ENCODE peak calls at places on chromosome 13, in seven cellular contexts. X is fibroblast of pulmonary artery, J is WTC11, C is right lobe of liver, Q is IMR-90, D is sigmoid colon, F is thoracic aorta. M is an unnamed sample.

GRCh38 chr13:73825143-73825542 is 309.1 kb downstream of the KLF12 start:
- DNase-seq in X (no peak), J (no peak), C (no peak), Q (no peak), D (no peak), F (no peak), M (no peak)

GRCh38 chr13:56166864-56167263 is 973.9 kb upstream of the PRR20A start:
- DNase-seq in X (no peak), J (peak), C (no peak), Q (no peak), D (no peak), F (no peak), M (no peak)

GRCh38 chr13:105327727-105328126 is 1207.7 kb downstream of the EFNB2 start:
- DNase-seq in X (no peak), J (no peak), C (no peak), Q (peak), D (no peak), F (no peak), M (no peak)

GRCh38 chr13:19961924-19962323 is 3.4 kb downstream of the ZMYM2 start:
- DNase-seq in X (no peak), J (no peak), C (no peak), Q (peak), D (no peak), F (no peak), M (no peak)

GRCh38 chr13:37540228-37540627 is 58.3 kb downstream of the POSTN start:
- DNase-seq in X (no peak), J (no peak), C (no peak), Q (peak), D (no peak), F (no peak), M (no peak)

GRCh38 chr13:44011036-44011435 is 131.3 kb downstream of the LACC1 start:
- DNase-seq in X (no peak), J (no peak), C (no peak), Q (no peak), D (no peak), F (no peak), M (no peak)

GRCh38 chr13:40206241-40207109 is 460.0 kb downstream of the FOXO1 start:
- DNase-seq in X (peak), J (no peak), C (no peak), Q (peak), D (no peak), F (no peak), M (no peak)

GRCh38 chr13:63088226-63088625 is 1672.6 kb upstream of the PCDH20 start:
- DNase-seq in X (peak), J (no peak), C (no peak), Q (peak), D (no peak), F (no peak), M (no peak)

GRCh38 chr13:51315658-51316057 is 23.8 kb upstream of the SERPINE3 start:
- DNase-seq in X (no peak), J (no peak), C (no peak), Q (no peak), D (no peak), F (no peak), M (no peak)

GRCh38 chr13:73740681-73741080 is 393.5 kb downstream of the KLF12 start:
- DNase-seq in X (peak), J (no peak), C (no peak), Q (peak), D (no peak), F (no peak), M (no peak)

GRCh38 chr13:110126391-110126961 is 180.5 kb downstream of the COL4A1 start:
- DNase-seq in X (peak), J (no peak), C (no peak), Q (peak), D (peak), F (no peak), M (no peak)

GRCh38 chr13:45742985-45743384 is 40.9 kb downstream of the CBY2 start:
- DNase-seq in X (no peak), J (no peak), C (no peak), Q (no peak), D (no peak), F (no peak), M (no peak)

GRCh38 chr13:49356224-49356623 is 87.6 kb downstream of the CAB39L start:
- DNase-seq in X (peak), J (no peak), C (no peak), Q (peak), D (no peak), F (no peak), M (no peak)

GRCh38 chr13:43285891-43286602 is 262.7 kb downstream of the DNAJC15 start:
- DNase-seq in X (no peak), J (no peak), C (no peak), Q (peak), D (no peak), F (no peak), M (no peak)

GRCh38 chr13:83536153-83536552 is 346.1 kb downstream of the SLITRK1 start:
- DNase-seq in X (no peak), J (no peak), C (no peak), Q (no peak), D (no peak), F (no peak), M (no peak)

GRCh38 chr13:114134111-114134943 is 1.9 kb upstream of the RASA3 start:
- DNase-seq in X (no peak), J (no peak), C (peak), Q (no peak), D (peak), F (no peak), M (no peak)

GRCh38 chr13:40394304-40394983 is 272.0 kb downstream of the FOXO1 start:
- DNase-seq in X (peak), J (no peak), C (no peak), Q (no peak), D (no peak), F (no peak), M (no peak)

GRCh38 chr13:89812856-89813255 is 1534.6 kb upstream of the MIR17HG start:
- DNase-seq in X (no peak), J (no peak), C (no peak), Q (no peak), D (no peak), F (no peak), M (no peak)

GRCh38 chr13:50291611-50292010 is 276.4 kb downstream of the KCNRG start:
- DNase-seq in X (peak), J (no peak), C (no peak), Q (no peak), D (no peak), F (no peak), M (no peak)

GRCh38 chr13:26051231-26052135 is at the start of gene SHISA2:
- DNase-seq in X (peak), J (peak), C (no peak), Q (peak), D (no peak), F (no peak), M (peak)

GRCh38 chr13:23271331-23271730 is 90.6 kb downstream of the SGCG start:
- DNase-seq in X (no peak), J (no peak), C (no peak), Q (no peak), D (no peak), F (no peak), M (no peak)

GRCh38 chr13:40440990-40441820 is 225.2 kb downstream of the FOXO1 start:
- DNase-seq in X (peak), J (no peak), C (peak), Q (no peak), D (peak), F (peak), M (no peak)

GRCh38 chr13:72246396-72246795 is 379.4 kb upstream of the DACH1 start:
- DNase-seq in X (no peak), J (no peak), C (no peak), Q (no peak), D (no peak), F (no peak), M (no peak)

GRCh38 chr13:75818181-75819110 is 182.3 kb downstream of the LMO7 start:
- DNase-seq in X (no peak), J (no peak), C (no peak), Q (no peak), D (no peak), F (no peak), M (no peak)

GRCh38 chr13:60707878-60708277 is 310.9 kb downstream of the TDRD3 start:
- DNase-seq in X (no peak), J (no peak), C (no peak), Q (no peak), D (no peak), F (no peak), M (no peak)

GRCh38 chr13:107553838-107554237 is 661.5 kb downstream of the LIG4 start:
- DNase-seq in X (no peak), J (no peak), C (no peak), Q (peak), D (no peak), F (no peak), M (no peak)

GRCh38 chr13:27988520-27988919 is at the start of gene URAD:
- DNase-seq in X (no peak), J (no peak), C (no peak), Q (no peak), D (no peak), F (no peak), M (no peak)

GRCh38 chr13:68608147-68608546 is 1378.0 kb upstream of the PCDH9 start:
- DNase-seq in X (no peak), J (no peak), C (no peak), Q (no peak), D (no peak), F (no peak), M (no peak)

GRCh38 chr13:106479849-106480400 is 55.5 kb downstream of the EFNB2 start:
- DNase-seq in X (no peak), J (no peak), C (no peak), Q (no peak), D (no peak), F (no peak), M (no peak)

GRCh38 chr13:50993908-50994307 is 84.3 kb downstream of the RNASEH2B start:
- DNase-seq in X (peak), J (no peak), C (no peak), Q (no peak), D (peak), F (no peak), M (no peak)

GRCh38 chr13:20160346-20161274 is at the start of gene GJA3:
- DNase-seq in X (peak), J (peak), C (no peak), Q (peak), D (no peak), F (no peak), M (peak)

DNA sequence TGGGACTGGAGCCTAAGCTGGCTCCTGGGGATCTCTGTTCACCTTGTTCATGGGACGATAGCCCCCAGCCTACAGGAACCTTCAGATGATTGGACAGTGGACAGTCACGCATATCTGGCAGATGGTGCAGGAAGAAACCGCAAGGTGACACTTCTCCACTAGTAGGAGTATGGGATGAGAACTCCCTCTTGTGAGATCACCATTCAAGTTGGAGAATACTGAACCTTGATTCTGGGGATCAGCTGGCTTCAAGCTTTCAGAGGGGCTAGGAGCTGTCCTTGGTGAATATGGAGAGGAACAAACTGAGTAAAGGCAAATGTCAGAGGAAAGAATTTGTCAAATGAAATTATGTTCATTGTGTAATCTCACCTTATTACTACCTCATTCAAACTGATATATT is 204.5 kb downstream of the PDS5B start:
- DNase-seq in X (no peak), J (no peak), C (no peak), Q (no peak), D (no peak), F (no peak), M (no peak)
- TF ChIP-seq CTCF in X (no peak), J (no peak), C (no peak), Q (peak), D (no peak), F (no peak), M (no peak)

DNA sequence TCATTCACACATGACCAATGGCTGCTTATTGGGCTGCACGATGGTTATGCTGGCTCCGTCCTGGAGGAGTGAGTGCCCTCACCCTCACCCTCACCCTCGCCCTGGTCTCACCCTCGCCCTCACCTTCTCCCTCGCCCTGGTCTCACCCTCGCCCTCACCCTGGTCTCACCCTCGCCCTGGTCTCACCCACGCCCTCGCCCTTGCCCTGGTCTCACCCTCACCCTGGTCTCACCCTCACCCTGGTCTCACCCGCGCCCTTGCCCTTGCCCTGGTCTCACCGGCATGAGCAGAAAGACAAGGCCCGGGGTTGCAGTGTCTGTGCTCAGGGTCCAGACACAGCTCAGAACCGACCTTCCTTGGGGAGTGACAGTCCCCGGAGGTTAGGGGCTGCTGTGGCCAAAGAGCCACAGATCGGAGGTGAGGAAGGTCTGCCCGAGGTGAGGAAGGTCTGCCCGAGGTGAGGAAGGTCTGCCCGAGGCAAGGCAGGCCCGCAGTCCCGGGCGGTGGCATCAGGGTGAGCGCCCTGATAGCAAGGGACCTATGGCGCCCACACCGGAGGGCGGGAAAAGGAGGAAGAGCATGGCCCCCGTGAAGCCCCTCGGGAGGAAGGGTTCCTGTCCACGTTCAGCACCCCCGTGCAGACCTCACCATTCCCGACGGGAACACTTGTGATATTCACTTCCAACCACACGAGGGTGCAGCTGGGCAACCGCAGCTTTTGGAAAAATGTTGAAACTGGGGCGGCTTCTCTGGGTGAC is 65.6 kb downstream of the MCF2L start:
- DNase-seq in X (peak), J (peak), C (no peak), Q (peak), D (no peak), F (no peak), M (peak)
- TF ChIP-seq CTCF in X (peak), J (peak), C (peak), Q (peak), D (peak), F (peak), M (peak)

GRCh38 chr13:95296326-95296939 is 4.8 kb downstream of the ABCC4 start:
- DNase-seq in X (peak), J (peak), C (peak), Q (no peak), D (no peak), F (no peak), M (peak)
- TF ChIP-seq CTCF in X (peak), J (peak), C (peak), Q (peak), D (peak), F (no peak), M (peak)

GRCh38 chr13:70171151-70171550 is 62.9 kb upstream of the KLHL1 start:
- DNase-seq in X (no peak), J (no peak), C (no peak), Q (no peak), D (no peak), F (no peak), M (no peak)
- TF ChIP-seq CTCF in X (no peak), J (no peak), C (no peak), Q (no peak), D (no peak), F (no peak), M (no peak)

GRCh38 chr13:98866882-98867281 is 111.0 kb downstream of the DOCK9 start:
- DNase-seq in X (no peak), J (no peak), C (no peak), Q (no peak), D (no peak), F (no peak), M (no peak)
- TF ChIP-seq CTCF in X (peak), J (no peak), C (no peak), Q (no peak), D (no peak), F (peak), M (peak)

DNA sequence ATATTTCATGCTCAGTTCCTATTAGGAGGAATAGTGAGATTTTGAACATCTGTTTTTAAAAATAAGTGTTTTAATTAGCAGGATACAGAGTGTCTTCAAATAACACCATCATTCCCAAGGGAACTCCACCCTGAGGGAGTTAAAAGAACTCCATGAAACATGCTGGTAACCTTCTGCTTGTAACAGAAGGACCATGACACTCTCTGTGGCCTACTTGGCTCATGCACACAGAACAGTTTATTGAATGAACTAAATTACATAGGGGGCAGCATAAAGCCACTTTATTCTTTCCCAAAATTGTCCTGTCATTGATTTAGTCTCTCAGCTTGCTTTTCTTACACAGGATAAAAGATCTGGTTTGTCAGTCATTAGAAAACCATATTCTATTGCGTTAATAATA is 809.5 kb upstream of the SLITRK6 start:
- DNase-seq in X (no peak), J (no peak), C (no peak), Q (no peak), D (no peak), F (no peak), M (no peak)
- TF ChIP-seq CTCF in X (no peak), J (no peak), C (no peak), Q (no peak), D (no peak), F (no peak), M (no peak)

DNA sequence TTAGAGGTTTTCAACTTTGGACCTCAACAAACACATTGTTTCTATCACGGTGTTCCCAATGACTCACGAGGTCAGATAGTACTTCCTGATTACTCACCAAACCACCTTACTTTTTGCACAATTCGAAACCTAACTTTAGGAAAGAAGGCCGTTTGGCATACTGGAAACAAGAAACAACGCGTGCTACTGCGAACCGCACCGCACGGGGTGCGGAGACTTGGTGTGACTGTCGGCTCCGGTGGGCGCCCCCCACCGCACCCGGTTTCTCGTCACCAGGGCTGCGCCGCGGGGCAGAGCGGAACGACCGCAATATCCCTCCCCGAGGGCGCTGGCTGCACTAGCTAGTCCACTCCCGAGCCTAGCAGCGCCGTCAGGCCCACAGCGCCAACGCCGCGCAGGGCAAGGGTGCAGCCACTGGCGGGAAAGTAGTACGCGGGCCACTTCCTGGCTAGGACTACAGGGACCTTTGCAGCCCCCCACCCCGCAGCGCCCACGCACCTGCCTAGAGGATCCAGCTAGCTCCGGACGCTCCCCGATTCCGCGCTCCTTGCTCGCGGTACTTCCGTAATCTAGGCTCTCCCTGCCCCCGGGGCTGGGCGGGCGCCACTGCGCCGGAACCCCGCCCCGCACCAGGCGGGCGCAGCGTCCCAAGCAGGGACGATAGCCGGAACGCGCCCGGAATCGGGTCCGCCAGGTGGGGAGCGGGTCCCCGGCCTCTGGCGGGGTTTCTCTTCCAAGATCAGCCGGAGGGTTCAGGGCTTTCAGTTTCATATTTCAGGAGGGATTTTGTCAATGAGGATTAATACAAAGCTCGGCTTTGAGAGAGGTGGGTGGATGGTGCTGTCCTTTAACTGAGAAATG is at the start of gene PARP4:
- DNase-seq in X (peak), J (peak), C (peak), Q (peak), D (peak), F (no peak), M (peak)
- TF ChIP-seq CTCF in X (no peak), J (no peak), C (no peak), Q (peak), D (no peak), F (no peak), M (peak)

M was measured in neural crest cell.